ENCODE peak calls at places on chromosomes 7 and 10, in ten cellular contexts. A, J, R, G, Q, Y, N, U, E and X are unnamed samples.

GRCh38 chr7:4766666-4767530 is 8.5 kb upstream of the AP5Z1 start:
- DNase-seq in A (no peak), J (no peak), R (no peak), G (no peak), Q (no peak), Y (no peak), N (no peak), U (no peak), E (no peak), X (no peak)

GRCh38 chr10:99912057-99912456 is 97.7 kb downstream of the DNMBP start:
- DNase-seq in A (no peak), J (no peak), R (no peak), G (no peak), Q (no peak), Y (no peak), N (no peak), U (no peak), E (no peak), X (no peak)

GRCh38 chr7:89002942-89003618 is 207.5 kb upstream of the TEX47 start:
- DNase-seq in A (no peak), J (no peak), R (no peak), G (no peak), Q (no peak), Y (no peak), N (no peak), U (no peak), E (no peak), X (no peak)

GRCh38 chr10:7696545-7696944 is 6.6 kb upstream of the ITIH2 start:
- DNase-seq in A (no peak), J (no peak), R (peak; percentile 25), G (no peak), Q (no peak), Y (no peak), N (peak; percentile 65), U (no peak), E (no peak), X (no peak)

GRCh38 chr10:110901954-110902819 is 16.8 kb downstream of the BBIP1 start:
- DNase-seq in A (peak; percentile 64), J (no peak), R (peak; percentile 8), G (no peak), Q (no peak), Y (no peak), N (no peak), U (no peak), E (peak; percentile 53), X (no peak)

GRCh38 chr7:25288536-25289283 is 60.4 kb upstream of the NPVF start:
- DNase-seq in A (no peak), J (no peak), R (peak; percentile 74), G (no peak), Q (no peak), Y (no peak), N (no peak), U (no peak), E (no peak), X (no peak)

GRCh38 chr10:16896993-16897392 is 79.8 kb upstream of the RSU1 start:
- DNase-seq in A (no peak), J (no peak), R (no peak), G (no peak), Q (no peak), Y (no peak), N (no peak), U (no peak), E (no peak), X (no peak)

GRCh38 chr10:124736491-124737136 is 7.6 kb downstream of the FAM53B start:
- DNase-seq in A (no peak), J (no peak), R (peak; percentile 86), G (no peak), Q (no peak), Y (no peak), N (peak; percentile 89), U (peak; percentile 74), E (no peak), X (no peak)

GRCh38 chr7:77752016-77752415 is 46.2 kb downstream of the TMEM60 start:
- DNase-seq in A (no peak), J (no peak), R (peak; percentile 37), G (no peak), Q (no peak), Y (peak; percentile 99), N (no peak), U (no peak), E (no peak), X (peak; percentile 74)

GRCh38 chr7:35993663-35994622 is 159.1 kb upstream of the EEPD1 start:
- DNase-seq in A (peak; percentile 97), J (no peak), R (no peak), G (peak; percentile 46), Q (no peak), Y (no peak), N (no peak), U (no peak), E (no peak), X (no peak)

GRCh38 chr10:87534173-87534858 is 29.6 kb downstream of the MINPP1 start:
- DNase-seq in A (no peak), J (no peak), R (no peak), G (no peak), Q (no peak), Y (no peak), N (no peak), U (no peak), E (no peak), X (no peak)

GRCh38 chr7:83956104-83956503 is 238.5 kb downstream of the SEMA3A start:
- DNase-seq in A (no peak), J (no peak), R (no peak), G (no peak), Q (no peak), Y (no peak), N (no peak), U (no peak), E (no peak), X (no peak)

GRCh38 chr10:80260295-80261243 is 28.9 kb downstream of the MAT1A start:
- DNase-seq in A (no peak), J (peak; percentile 71), R (peak; percentile 16), G (peak; percentile 26), Q (peak; percentile 21), Y (peak; percentile 16), N (no peak), U (peak; percentile 38), E (peak; percentile 23), X (peak; percentile 50)

GRCh38 chr10:13847201-13847631 is 260.5 kb downstream of the PRPF18 start:
- DNase-seq in A (no peak), J (no peak), R (no peak), G (no peak), Q (no peak), Y (no peak), N (no peak), U (no peak), E (no peak), X (no peak)

GRCh38 chr7:82057476-82057875 is 287.6 kb upstream of the HGF start:
- DNase-seq in A (no peak), J (no peak), R (no peak), G (no peak), Q (no peak), Y (no peak), N (no peak), U (no peak), E (no peak), X (no peak)

GRCh38 chr7:461453-462172 is 58.0 kb downstream of the PDGFA start:
- DNase-seq in A (no peak), J (peak; percentile 45), R (no peak), G (no peak), Q (no peak), Y (no peak), N (no peak), U (no peak), E (no peak), X (no peak)

GRCh38 chr10:91930939-91931338 is 7.4 kb downstream of the BTAF1 start:
- DNase-seq in A (no peak), J (no peak), R (no peak), G (no peak), Q (no peak), Y (no peak), N (no peak), U (no peak), E (no peak), X (no peak)

GRCh38 chr10:69124558-69125121 is 662 bp downstream of the VPS26A start:
- DNase-seq in A (no peak), J (peak; percentile 42), R (peak; percentile 68), G (no peak), Q (peak; percentile 30), Y (peak; percentile 67), N (peak; percentile 67), U (peak; percentile 45), E (peak; percentile 48), X (peak; percentile 81)

GRCh38 chr7:42460148-42460547 is 223.1 kb upstream of the GLI3 start:
- DNase-seq in A (no peak), J (no peak), R (no peak), G (no peak), Q (no peak), Y (no peak), N (no peak), U (no peak), E (no peak), X (no peak)

GRCh38 chr7:105664816-105665525 is 83.7 kb upstream of the EFCAB10 start:
- DNase-seq in A (no peak), J (no peak), R (no peak), G (peak; percentile 2), Q (no peak), Y (peak; percentile 38), N (no peak), U (peak; percentile 61), E (no peak), X (peak; percentile 14)

GRCh38 chr10:13634207-13634606 is 47.4 kb downstream of the PRPF18 start:
- DNase-seq in A (no peak), J (no peak), R (peak; percentile 60), G (no peak), Q (no peak), Y (no peak), N (no peak), U (no peak), E (no peak), X (no peak)

GRCh38 chr10:17101910-17102266 is 27.7 kb downstream of the CUBN start:
- DNase-seq in A (no peak), J (no peak), R (no peak), G (no peak), Q (no peak), Y (no peak), N (no peak), U (no peak), E (no peak), X (no peak)

GRCh38 chr7:43849069-43849468 is 20.2 kb downstream of the MRPS24 start:
- DNase-seq in A (no peak), J (no peak), R (no peak), G (no peak), Q (no peak), Y (no peak), N (no peak), U (no peak), E (no peak), X (no peak)

GRCh38 chr10:35331894-35332640 is 4.2 kb upstream of the CCNY start:
- DNase-seq in A (peak; percentile 66), J (no peak), R (no peak), G (peak; percentile 40), Q (no peak), Y (no peak), N (no peak), U (peak; percentile 70), E (no peak), X (peak; percentile 59)

GRCh38 chr7:76294344-76295024 is 8.0 kb upstream of the HSPB1 start:
- DNase-seq in A (peak; percentile 91), J (no peak), R (peak; percentile 96), G (peak; percentile 90), Q (no peak), Y (no peak), N (peak; percentile 98), U (peak; percentile 77), E (no peak), X (peak; percentile 76)